ENCODE peak calls at places on chromosomes 6 and 20, in seven cellular contexts. Z is activated T-helper 9 cell treated with anti-CD3 and anti-CD28 coated beads, Interleukin-2, amount 50 U/mL, for 16 hours; J is NCI-H460; B is NCI-H524; S is NCI-H1092 treated with DMSO at 0.1 percent for 48 hours; F is mesendoderm; T is keratinocyte. P is an unnamed sample.
A peak's percentile ranks its signal among the peaks of the same experiment; 100 is the strongest.

GRCh38 chr20:36396340-36396739 is 90.2 kb downstream of the DLGAP4 start:
- DNase-seq in Z (no peak), T (no peak), B (no peak), J (no peak), S (no peak), F (no peak), P (no peak)

GRCh38 chr6:35810831-35811698 is 5.9 kb downstream of the LHFPL5 start:
- DNase-seq in Z (no peak), F (no peak), S (no peak), B (peak; percentile 26), T (peak; percentile 42), J (no peak), P (no peak)

GRCh38 chr6:131061771-131062160 is 1.3 kb downstream of the EPB41L2 start:
- DNase-seq in T (no peak), S (no peak), Z (no peak), F (no peak), J (no peak), B (peak; percentile 39), P (no peak)

GRCh38 chr6:150290429-150290828 is 78.4 kb upstream of the IYD start:
- DNase-seq in B (no peak), S (no peak), F (no peak), J (no peak), Z (no peak), T (no peak), P (no peak)

GRCh38 chr6:134173936-134174789 is 121.7 kb upstream of the SLC2A12 start:
- DNase-seq in S (peak; percentile 79), Z (peak; percentile 83), J (peak; percentile 78), B (peak; percentile 90), T (no peak), F (peak; percentile 88), P (peak; percentile 77)

GRCh38 chr20:62832951-62833391 is 16.1 kb downstream of the COL9A3 start:
- DNase-seq in T (no peak), S (no peak), F (no peak), J (no peak), Z (no peak), B (no peak), P (no peak)

GRCh38 chr6:7341989-7342742 is 29.2 kb upstream of the SSR1 start:
- DNase-seq in Z (no peak), J (no peak), F (peak; percentile 85), B (peak; percentile 89), T (no peak), S (no peak), P (no peak)

GRCh38 chr6:127921982-127922381 is 21.1 kb upstream of the THEMIS start:
- DNase-seq in J (no peak), B (no peak), S (no peak), T (no peak), Z (no peak), F (no peak), P (no peak)

GRCh38 chr20:31849306-31849930 is 4.0 kb upstream of the FOXS1 start:
- DNase-seq in B (peak; percentile 27), S (no peak), J (no peak), Z (no peak), T (no peak), F (no peak), P (peak; percentile 77)

GRCh38 chr6:17928514-17929430 is 58.7 kb downstream of the KIF13A start:
- DNase-seq in F (no peak), J (no peak), T (no peak), Z (no peak), S (no peak), B (no peak), P (no peak)